ENCODE peak calls at places on chromosome 4, in four cellular contexts. One of them, this sample, is unnamed. For H3K4me1, the result is how much of the 10 kb centered on the place peaks cover.

GRCh38 chr4:89307446-89308160 is at the start of gene GPRIN3:
- DNase-seq in left ventricle myocardium inferior: peak
- DNase-seq in breast epithelium: peak
- DNase-seq in GM23338: peak
- DNase-seq in this sample: peak

GRCh38 chr4:73607375-73608026 is 12.7 kb downstream of the RASSF6 start:
- DNase-seq in GM23338: no peak
- DNase-seq in left ventricle myocardium inferior: no peak
- DNase-seq in breast epithelium: no peak
- DNase-seq in this sample: no peak

GRCh38 chr4:158182736-158183135 is 9.9 kb upstream of the GASK1B start:
- DNase-seq in GM23338: peak
- DNase-seq in left ventricle myocardium inferior: no peak
- DNase-seq in breast epithelium: no peak
- DNase-seq in this sample: no peak

GRCh38 chr4:98662619-98663225 is 4.3 kb upstream of the TSPAN5 start:
- DNase-seq in breast epithelium: no peak
- DNase-seq in GM23338: peak
- DNase-seq in left ventricle myocardium inferior: no peak
- DNase-seq in this sample: no peak

GRCh38 chr4:575281-576141 is 584 bp downstream of the TMEM271 start:
- DNase-seq in breast epithelium: no peak
- DNase-seq in GM23338: peak
- DNase-seq in left ventricle myocardium inferior: no peak
- DNase-seq in this sample: peak

GRCh38 chr4:3077796-3078195 is 3.3 kb downstream of the HTT start:
- DNase-seq in GM23338: no peak
- DNase-seq in breast epithelium: no peak
- DNase-seq in left ventricle myocardium inferior: no peak
- DNase-seq in this sample: no peak

GRCh38 chr4:109752545-109752944 is 22.7 kb upstream of the PLA2G12A start:
- DNase-seq in left ventricle myocardium inferior: no peak
- DNase-seq in GM23338: no peak
- DNase-seq in breast epithelium: no peak
- DNase-seq in this sample: peak

GRCh38 chr4:175531405-175532091 is 280.5 kb downstream of the GPM6A start:
- DNase-seq in left ventricle myocardium inferior: no peak
- DNase-seq in GM23338: no peak
- DNase-seq in breast epithelium: no peak
- DNase-seq in this sample: no peak

GRCh38 chr4:144716778-144717177 is 70.8 kb downstream of the HHIP start:
- DNase-seq in left ventricle myocardium inferior: no peak
- DNase-seq in breast epithelium: no peak
- DNase-seq in GM23338: no peak
- DNase-seq in this sample: no peak

GRCh38 chr4:17009871-17010367 is 111.5 kb upstream of the LDB2 start:
- DNase-seq in breast epithelium: no peak
- DNase-seq in left ventricle myocardium inferior: no peak
- DNase-seq in GM23338: no peak
- DNase-seq in this sample: no peak

GRCh38 chr4:24330198-24330972 is 254.0 kb downstream of the DHX15 start:
- DNase-seq in GM23338: no peak
- DNase-seq in left ventricle myocardium inferior: no peak
- DNase-seq in breast epithelium: no peak
- DNase-seq in this sample: peak

GRCh38 chr4:17763352-17763890 is 18.0 kb downstream of the FAM184B start:
- DNase-seq in breast epithelium: no peak
- DNase-seq in left ventricle myocardium inferior: no peak
- DNase-seq in GM23338: no peak
- DNase-seq in this sample: no peak

GRCh38 chr4:69518102-69518501 is 22.4 kb upstream of the UGT2B4 start:
- DNase-seq in GM23338: no peak
- DNase-seq in left ventricle myocardium inferior: no peak
- DNase-seq in breast epithelium: no peak
- DNase-seq in this sample: no peak

GRCh38 chr4:113810906-113811305 is 49.4 kb upstream of the CAMK2D start:
- DNase-seq in left ventricle myocardium inferior: no peak
- DNase-seq in breast epithelium: no peak
- DNase-seq in GM23338: no peak
- DNase-seq in this sample: no peak

GRCh38 chr4:128787509-128788311 is 21.8 kb upstream of the JADE1 start:
- DNase-seq in breast epithelium: no peak
- DNase-seq in left ventricle myocardium inferior: no peak
- DNase-seq in GM23338: no peak
- DNase-seq in this sample: peak

GRCh38 chr4:10589308-10589707 is 95.3 kb downstream of the CLNK start:
- DNase-seq in GM23338: peak
- DNase-seq in breast epithelium: no peak
- DNase-seq in left ventricle myocardium inferior: no peak
- DNase-seq in this sample: peak

GRCh38 chr4:23717528-23718248 is 172.2 kb downstream of the PPARGC1A start:
- DNase-seq in left ventricle myocardium inferior: no peak
- DNase-seq in breast epithelium: no peak
- DNase-seq in GM23338: peak
- DNase-seq in this sample: peak

GRCh38 chr4:120139392-120139791 is 72.7 kb upstream of the MAD2L1 start:
- DNase-seq in GM23338: no peak
- DNase-seq in left ventricle myocardium inferior: no peak
- DNase-seq in breast epithelium: no peak
- DNase-seq in this sample: no peak

GRCh38 chr4:15868065-15868464 is 70.5 kb downstream of the FGFBP1 start:
- DNase-seq in left ventricle myocardium inferior: no peak
- DNase-seq in GM23338: peak
- DNase-seq in breast epithelium: no peak
- DNase-seq in this sample: peak

GRCh38 chr4:187663076-187663475 is 332.5 kb upstream of the ZFP42 start:
- DNase-seq in breast epithelium: no peak
- DNase-seq in left ventricle myocardium inferior: no peak
- DNase-seq in GM23338: no peak
- DNase-seq in this sample: no peak

GRCh38 chr4:158856852-158857251 is 88.0 kb downstream of the FNIP2 start:
- DNase-seq in breast epithelium: no peak
- DNase-seq in GM23338: peak
- DNase-seq in left ventricle myocardium inferior: no peak
- DNase-seq in this sample: peak

GRCh38 chr4:88818650-88819470 is 121.2 kb upstream of the NAP1L5 start:
- DNase-seq in breast epithelium: no peak
- DNase-seq in GM23338: peak
- DNase-seq in left ventricle myocardium inferior: no peak
- DNase-seq in this sample: peak

GRCh38 chr4:33160126-33160525 is 2440.0 kb downstream of the PCDH7 start:
- DNase-seq in breast epithelium: no peak
- DNase-seq in left ventricle myocardium inferior: no peak
- DNase-seq in GM23338: peak
- DNase-seq in this sample: peak

GRCh38 chr4:48831532-48832015 is 686 bp downstream of the OCIAD1 start:
- DNase-seq in GM23338: peak
- DNase-seq in left ventricle myocardium inferior: no peak
- DNase-seq in breast epithelium: no peak
- DNase-seq in this sample: peak

GRCh38 chr4:4864443-4864939 is 5.0 kb downstream of the MSX1 start:
- DNase-seq in GM23338: no peak
- DNase-seq in breast epithelium: no peak
- DNase-seq in left ventricle myocardium inferior: no peak
- DNase-seq in this sample: no peak

GRCh38 chr4:132386130-132386529 is 763.0 kb upstream of the PCDH10 start:
- DNase-seq in GM23338: no peak
- DNase-seq in left ventricle myocardium inferior: no peak
- DNase-seq in breast epithelium: no peak
- DNase-seq in this sample: no peak

GRCh38 chr4:132382243-132382642 is 766.9 kb upstream of the PCDH10 start:
- DNase-seq in GM23338: no peak
- DNase-seq in left ventricle myocardium inferior: no peak
- DNase-seq in breast epithelium: no peak
- DNase-seq in this sample: no peak

GRCh38 chr4:132383571-132384199 is 765.4 kb upstream of the PCDH10 start:
- DNase-seq in breast epithelium: no peak
- DNase-seq in GM23338: no peak
- DNase-seq in left ventricle myocardium inferior: no peak
- DNase-seq in this sample: no peak

GRCh38 chr4:132384709-132385108 is 764.4 kb upstream of the PCDH10 start:
- DNase-seq in GM23338: no peak
- DNase-seq in left ventricle myocardium inferior: no peak
- DNase-seq in breast epithelium: no peak
- DNase-seq in this sample: no peak

DNA sequence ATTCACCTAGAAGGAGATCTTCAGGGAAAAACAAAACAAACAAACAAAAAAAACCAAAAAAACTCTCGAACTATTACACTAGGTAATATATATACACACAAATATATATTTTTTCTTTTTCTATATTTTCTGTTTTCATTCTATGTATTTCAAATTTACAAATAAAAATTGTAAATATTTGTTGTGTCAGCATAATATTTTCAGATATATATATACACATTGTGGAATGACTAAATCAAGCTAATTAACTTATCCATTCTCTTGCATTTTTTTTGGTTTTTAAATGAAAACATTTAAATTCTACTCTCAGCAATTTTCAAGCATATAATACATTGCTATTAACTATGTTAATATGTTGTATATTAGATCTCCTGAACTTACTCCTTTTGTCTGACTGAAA is 762.0 kb upstream of the PCDH10 start:
- DNase-seq in GM23338: no peak
- DNase-seq in breast epithelium: no peak
- DNase-seq in left ventricle myocardium inferior: no peak
- DNase-seq in this sample: no peak
- TF ChIP-seq CTCF in GM23338: no peak
- TF ChIP-seq CTCF in breast epithelium: no peak
- TF ChIP-seq CTCF in left ventricle myocardium inferior: no peak
- TF ChIP-seq CTCF in this sample: no peak

DNA sequence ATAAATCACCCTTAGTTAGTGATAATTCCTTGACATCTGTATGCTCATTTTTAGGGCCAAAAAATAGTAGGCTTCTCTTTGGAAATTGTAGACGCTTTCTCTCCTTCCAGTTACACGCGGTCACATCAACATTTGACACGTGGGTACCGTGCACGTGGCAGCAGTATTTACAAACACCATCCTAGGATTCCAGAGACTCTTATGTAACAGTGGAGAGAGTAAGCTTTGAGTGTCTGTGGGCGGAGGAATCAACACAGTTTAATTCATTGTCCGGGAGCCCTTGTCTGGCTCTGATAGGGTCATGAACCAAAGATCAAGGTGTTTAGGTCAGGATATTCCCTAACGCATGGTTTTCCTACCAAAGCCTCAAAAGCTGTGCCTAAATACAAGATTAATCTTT is 12.2 kb downstream of the TET2 start:
- DNase-seq in left ventricle myocardium inferior: no peak
- DNase-seq in GM23338: peak
- DNase-seq in breast epithelium: no peak
- DNase-seq in this sample: no peak
- H3K4me1 ChIP-seq in left ventricle myocardium inferior: half or more
- H3K4me1 ChIP-seq in GM23338: under half
- H3K4me1 ChIP-seq in breast epithelium: under half
- H3K4me1 ChIP-seq in this sample: under half

GRCh38 chr4:7928711-7929505 is 10.8 kb downstream of the AFAP1 start:
- DNase-seq in left ventricle myocardium inferior: no peak
- DNase-seq in breast epithelium: no peak
- DNase-seq in GM23338: no peak
- DNase-seq in this sample: no peak
- TF ChIP-seq CTCF in left ventricle myocardium inferior: peak
- TF ChIP-seq CTCF in breast epithelium: no peak
- TF ChIP-seq CTCF in GM23338: peak
- TF ChIP-seq CTCF in this sample: peak

GRCh38 chr4:2063557-2064275 is 4.6 kb downstream of the NAT8L start:
- DNase-seq in left ventricle myocardium inferior: peak
- DNase-seq in GM23338: no peak
- DNase-seq in breast epithelium: no peak
- DNase-seq in this sample: no peak
- H3K4me1 ChIP-seq in left ventricle myocardium inferior: under half
- H3K4me1 ChIP-seq in GM23338: under half
- H3K4me1 ChIP-seq in breast epithelium: under half
- H3K4me1 ChIP-seq in this sample: under half

DNA sequence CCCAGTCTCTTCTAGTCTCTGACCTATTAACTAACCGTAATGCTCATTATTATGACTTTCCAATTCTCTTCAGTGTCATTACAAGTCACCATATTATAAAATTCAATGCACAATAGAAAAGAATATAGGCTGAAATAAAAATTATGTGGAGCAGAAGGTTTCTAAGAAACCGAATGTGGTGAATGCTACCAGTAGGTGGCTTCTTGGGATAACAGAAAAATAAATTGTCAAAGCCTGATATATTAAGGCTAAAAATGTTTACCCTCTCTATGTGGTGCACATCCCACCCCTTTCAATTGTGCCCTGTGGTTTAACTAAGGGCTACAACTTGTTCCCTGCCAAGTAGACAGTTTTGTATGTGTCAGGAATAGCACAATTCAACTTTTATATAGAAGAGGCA is 624.6 kb upstream of the TECRL start:
- DNase-seq in GM23338: peak
- DNase-seq in left ventricle myocardium inferior: no peak
- DNase-seq in breast epithelium: no peak
- DNase-seq in this sample: peak
- TF ChIP-seq CTCF in GM23338: peak
- TF ChIP-seq CTCF in left ventricle myocardium inferior: peak
- TF ChIP-seq CTCF in breast epithelium: no peak
- TF ChIP-seq CTCF in this sample: peak

GRCh38 chr4:145870155-145871020 is 68.2 kb downstream of the ZNF827 start:
- DNase-seq in breast epithelium: no peak
- DNase-seq in left ventricle myocardium inferior: no peak
- DNase-seq in GM23338: no peak
- DNase-seq in this sample: peak

GRCh38 chr4:145871209-145871608 is 67.4 kb downstream of the ZNF827 start:
- DNase-seq in breast epithelium: no peak
- DNase-seq in left ventricle myocardium inferior: no peak
- DNase-seq in GM23338: no peak
- DNase-seq in this sample: no peak

GRCh38 chr4:145867416-145867815 is 71.2 kb downstream of the ZNF827 start:
- DNase-seq in left ventricle myocardium inferior: no peak
- DNase-seq in GM23338: no peak
- DNase-seq in breast epithelium: no peak
- DNase-seq in this sample: no peak

GRCh38 chr4:145865274-145865941 is 73.2 kb downstream of the ZNF827 start:
- DNase-seq in left ventricle myocardium inferior: no peak
- DNase-seq in breast epithelium: no peak
- DNase-seq in GM23338: no peak
- DNase-seq in this sample: no peak

DNA sequence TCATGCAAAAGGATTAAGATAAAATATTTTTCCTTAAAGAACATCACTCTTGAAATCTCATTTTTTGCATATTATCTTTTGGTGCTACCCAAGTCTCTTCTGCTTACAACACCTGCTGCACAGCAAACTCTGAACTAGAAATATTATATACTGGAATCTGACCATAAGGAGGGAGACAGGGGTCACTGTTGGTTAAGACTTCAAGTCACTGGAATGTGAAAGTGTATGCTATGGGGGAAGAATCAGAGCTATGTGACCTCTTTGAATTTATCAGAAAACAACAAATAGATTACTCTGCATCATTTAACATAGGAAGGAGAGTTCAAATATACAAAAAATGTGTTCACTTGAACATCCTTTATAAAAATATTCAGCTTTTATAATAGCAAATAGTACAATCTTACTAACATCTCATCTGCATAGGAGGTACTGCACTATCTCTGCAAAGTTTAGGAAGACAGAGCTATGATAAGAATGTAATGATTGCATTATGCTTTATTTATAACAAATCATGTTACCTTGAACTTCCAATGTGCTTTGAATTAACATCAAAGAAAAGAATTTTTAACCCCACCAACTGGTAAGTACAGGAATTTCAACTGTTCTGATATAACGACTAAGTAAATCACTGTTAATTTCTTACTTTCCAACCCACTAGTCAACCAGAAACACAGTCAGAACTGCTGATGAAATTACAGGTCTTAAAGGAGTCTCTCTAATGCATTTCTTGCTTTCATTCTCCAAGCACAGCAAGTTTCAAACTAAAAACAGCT is 69.8 kb downstream of the ZNF827 start:
- DNase-seq in left ventricle myocardium inferior: no peak
- DNase-seq in GM23338: no peak
- DNase-seq in breast epithelium: no peak
- DNase-seq in this sample: peak
- H3K4me1 ChIP-seq in left ventricle myocardium inferior: under half
- H3K4me1 ChIP-seq in GM23338: under half
- H3K4me1 ChIP-seq in breast epithelium: under half
- H3K4me1 ChIP-seq in this sample: half or more

This sample was measured in A673.